ENCODE peak calls at places on chromosomes 2 and 18, in seven cellular contexts. G is neuronal stem cell, R is H1, I is H9, O is mesendoderm, C is mesenchymal stem cell, Z is trophoblast cell. Q is an unnamed sample.

GRCh38 chr2:18742382-18742781 is 153.0 kb upstream of the NT5C1B start:
- DNase-seq in O (peak; percentile 17), R (no peak), G (no peak), I (peak; percentile 38), C (no peak), Z (no peak), Q (no peak)

GRCh38 chr2:174835797-174836255 is 71.6 kb upstream of the CHRNA1 start:
- DNase-seq in R (no peak), C (peak; percentile 95), Z (peak; percentile 17), I (no peak), O (peak; percentile 51), G (no peak), Q (peak; percentile 97)

GRCh38 chr2:145593280-145593679 is 1073.4 kb upstream of the ZEB2 start:
- DNase-seq in Z (no peak), I (no peak), C (no peak), G (no peak), R (no peak), O (no peak), Q (no peak)

GRCh38 chr2:38444247-38444646 is 67.2 kb upstream of the ATL2 start:
- DNase-seq in C (peak; percentile 56), R (no peak), O (peak; percentile 98), G (no peak), I (peak; percentile 68), Z (no peak), Q (peak; percentile 43)

GRCh38 chr18:37253424-37254255 is 312.0 kb downstream of the CELF4 start:
- DNase-seq in G (peak; percentile 67), O (peak; percentile 70), Z (no peak), I (peak; percentile 72), R (peak; percentile 78), C (peak; percentile 8), Q (no peak)

GRCh38 chr2:239160226-239161143 is 240.3 kb downstream of the HDAC4 start:
- DNase-seq in C (no peak), R (no peak), O (no peak), G (no peak), I (peak; percentile 17), Z (no peak), Q (peak; percentile 13)

GRCh38 chr2:237900891-237901831 is 41.7 kb downstream of the RAMP1 start:
- DNase-seq in O (no peak), C (no peak), G (no peak), I (no peak), Z (no peak), R (no peak), Q (no peak)

GRCh38 chr2:237156857-237157550 is 71.3 kb downstream of the COPS8 start:
- DNase-seq in O (no peak), I (no peak), G (no peak), Z (no peak), C (no peak), R (no peak), Q (no peak)

GRCh38 chr2:9204939-9205338 is 1.7 kb upstream of the ASAP2 start:
- DNase-seq in C (no peak), Z (no peak), G (no peak), O (no peak), R (no peak), I (no peak), Q (no peak)

GRCh38 chr2:17830053-17831034 is 14.1 kb downstream of the MSGN1 start:
- DNase-seq in Z (peak; percentile 29), I (peak; percentile 95), C (peak; percentile 85), R (peak; percentile 99), G (peak; percentile 84), O (peak; percentile 97), Q (peak; percentile 65)

GRCh38 chr2:149849133-149849532 is 261.6 kb upstream of the MMADHC start:
- DNase-seq in Z (no peak), C (no peak), I (no peak), G (no peak), O (no peak), R (no peak), Q (no peak)

GRCh38 chr2:160087854-160088745 is 25.7 kb upstream of the PLA2R1 start:
- DNase-seq in G (no peak), I (no peak), R (peak; percentile 60), O (peak; percentile 39), C (peak; percentile 20), Z (no peak), Q (peak; percentile 25)

GRCh38 chr18:11719621-11720020 is 30.6 kb downstream of the GNAL start:
- DNase-seq in R (no peak), G (no peak), O (no peak), Z (no peak), I (no peak), C (no peak), Q (no peak)

GRCh38 chr2:39241588-39241987 is 2.2 kb downstream of the CDKL4 start:
- DNase-seq in Z (no peak), G (no peak), I (no peak), O (no peak), C (no peak), R (no peak), Q (no peak)

GRCh38 chr2:230893881-230894781 is 29.4 kb downstream of the ITM2C start:
- DNase-seq in R (no peak), Z (no peak), C (no peak), O (no peak), G (no peak), I (no peak), Q (no peak)

GRCh38 chr2:24050041-24050655 is 607 bp downstream of the FKBP1B start:
- DNase-seq in I (peak; percentile 41), R (peak; percentile 76), O (peak; percentile 47), G (peak; percentile 23), Z (no peak), C (peak; percentile 34), Q (no peak)

GRCh38 chr2:29129586-29130281 is 14.5 kb downstream of the CLIP4 start:
- DNase-seq in O (peak; percentile 38), Z (no peak), G (no peak), R (no peak), C (peak; percentile 41), I (no peak), Q (no peak)

GRCh38 chr2:175373001-175373727 is 191.7 kb upstream of the ATP5MC3 start:
- DNase-seq in I (no peak), Z (no peak), R (no peak), C (peak; percentile 3), O (no peak), G (no peak), Q (peak; percentile 29)

GRCh38 chr18:48460929-48461583 is 51.9 kb upstream of the ZBTB7C start:
- DNase-seq in C (no peak), R (no peak), G (no peak), I (no peak), O (no peak), Z (peak; percentile 51), Q (peak; percentile 31)

GRCh38 chr2:218745160-218745558 is 34.5 kb downstream of the TTLL4 start:
- DNase-seq in C (no peak), I (no peak), G (no peak), O (no peak), R (no peak), Z (peak; percentile 11), Q (no peak)

GRCh38 chr2:218471982-218472381 is 53.1 kb downstream of the VIL1 start:
- DNase-seq in R (no peak), G (no peak), O (no peak), I (no peak), C (no peak), Z (no peak), Q (no peak)

GRCh38 chr2:113240915-113241911 is 37.5 kb downstream of the PAX8 start:
- DNase-seq in Z (peak; percentile 98), C (peak; percentile 98), O (peak; percentile 87), I (no peak), R (no peak), G (no peak), Q (peak; percentile 99)

GRCh38 chr2:97868986-97869721 is 126.6 kb downstream of the TMEM131 start:
- DNase-seq in O (peak; percentile 90), Z (peak; percentile 69), I (peak; percentile 46), R (no peak), C (peak; percentile 98), G (peak; percentile 9), Q (peak; percentile 94)

GRCh38 chr18:48108136-48108535 is 177.7 kb upstream of the SMAD2 start:
- DNase-seq in C (no peak), I (no peak), Z (no peak), O (no peak), R (no peak), G (no peak), Q (no peak)

GRCh38 chr18:33184918-33185317 is 255.6 kb downstream of the CCDC178 start:
- DNase-seq in Z (no peak), C (peak; percentile 9), O (peak; percentile 17), G (no peak), R (no peak), I (no peak), Q (no peak)

GRCh38 chr2:120376679-120377640 is 31.0 kb downstream of the INHBB start:
- DNase-seq in I (no peak), C (no peak), R (no peak), G (no peak), Z (no peak), O (no peak), Q (no peak)

GRCh38 chr2:51247252-51247651 is 215.3 kb upstream of the NRXN1 start:
- DNase-seq in Z (no peak), O (peak; percentile 47), R (no peak), G (no peak), C (no peak), I (peak; percentile 38), Q (no peak)
- H4K8ac ChIP-seq in Z (no peak overlapping the region), O (no peak overlapping the region), R (no peak overlapping the region), G (no peak overlapping the region), C (no peak overlapping the region), I (no peak overlapping the region), Q (no peak overlapping the region)

DNA sequence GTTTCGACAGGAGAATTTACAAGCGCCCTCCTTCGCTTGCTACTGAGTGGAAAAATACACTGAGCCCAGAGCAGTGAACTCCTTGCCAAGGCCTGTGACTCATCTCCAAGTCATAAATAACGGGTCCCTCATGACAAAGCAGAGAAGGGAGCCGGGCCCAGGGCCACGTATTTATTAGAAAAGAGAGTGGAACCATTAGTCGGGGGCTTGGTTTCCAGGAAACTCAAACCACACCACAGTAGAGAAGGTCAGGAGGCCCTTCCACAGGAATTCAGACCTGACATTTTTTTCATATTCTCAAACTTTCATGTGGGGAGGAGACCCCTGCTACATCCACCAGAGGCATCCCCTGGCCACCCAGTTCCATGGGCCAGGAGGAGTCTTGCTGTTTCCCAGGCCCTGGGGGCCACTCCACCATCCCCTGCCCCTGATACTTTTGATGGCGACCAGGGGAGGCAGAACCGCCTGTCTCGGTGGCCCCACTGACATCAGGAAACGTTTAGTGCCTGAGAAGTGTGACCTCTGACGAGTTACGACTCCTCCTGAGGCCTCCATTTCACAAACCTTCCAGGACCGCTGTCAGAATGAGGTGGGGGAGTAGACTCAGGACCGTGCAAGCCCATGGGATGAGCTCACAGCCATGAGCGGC is 289.7 kb downstream of the DYSF start:
- DNase-seq in O (peak; percentile 11), G (no peak), Z (no peak), C (peak; percentile 97), R (no peak), I (no peak), Q (peak; percentile 86)
- H4K8ac ChIP-seq in O (no peak overlapping the region), G (no peak overlapping the region), Z (no peak overlapping the region), C (peak overlapping the region; percentile 87), R (no peak overlapping the region), I (no peak overlapping the region), Q (peak overlapping the region; percentile 8)

GRCh38 chr2:127991742-127992141 is 36.1 kb downstream of the SAP130 start:
- DNase-seq in O (no peak), Z (no peak), R (no peak), G (no peak), C (no peak), I (no peak), Q (no peak)
- H4K8ac ChIP-seq in O (no peak overlapping the region), Z (no peak overlapping the region), R (no peak overlapping the region), G (no peak overlapping the region), C (no peak overlapping the region), I (no peak overlapping the region), Q (no peak overlapping the region)

GRCh38 chr18:3447035-3447894 is 2.7 kb upstream of the TGIF1 start:
- DNase-seq in I (peak; percentile 50), O (peak; percentile 91), G (no peak), R (peak; percentile 70), C (peak; percentile 76), Z (peak; percentile 39), Q (peak; percentile 62)
- H4K8ac ChIP-seq in I (no peak overlapping the region), O (no peak overlapping the region), G (no peak overlapping the region), R (peak overlapping the region; percentile 99), C (peak overlapping the region; percentile 33), Z (peak overlapping the region; percentile 25), Q (peak overlapping the region; percentile 83)